ENCODE peak calls at places on chromosome 10, in four cellular contexts. G, P, K and E are unnamed samples.

GRCh38 chr10:85612833-85613232 is 753.8 kb downstream of the GRID1 start:
- DNase-seq in K (no peak), G (no peak), P (peak; percentile 33), E (no peak)

GRCh38 chr10:104548090-104548489 is 93.0 kb upstream of the SORCS3 start:
- DNase-seq in K (peak; percentile 40), G (peak; percentile 36), P (peak; percentile 65), E (no peak)

GRCh38 chr10:37774351-37774750 is 83.1 kb downstream of the ZNF248 start:
- DNase-seq in G (no peak), K (no peak), P (no peak), E (no peak)

GRCh38 chr10:101310528-101311439 is 43.2 kb upstream of the BTRC start:
- DNase-seq in K (no peak), G (no peak), P (peak; percentile 88), E (no peak)

GRCh38 chr10:23694446-23694920 is 255.6 kb downstream of the OTUD1 start:
- DNase-seq in K (no peak), G (no peak), P (peak; percentile 74), E (peak; percentile 61)

GRCh38 chr10:61793760-61794713 is 107.5 kb upstream of the ARID5B start:
- DNase-seq in G (no peak), K (no peak), P (no peak), E (no peak)

GRCh38 chr10:71074176-71074755 is 138.1 kb upstream of the UNC5B start:
- DNase-seq in K (no peak), P (no peak), G (no peak), E (peak; percentile 41)

GRCh38 chr10:26486985-26487850 is 49.1 kb downstream of the APBB1IP start:
- DNase-seq in K (peak; percentile 4), G (peak; percentile 87), P (no peak), E (no peak)

GRCh38 chr10:112723876-112724275 is 226.2 kb upstream of the TCF7L2 start:
- DNase-seq in P (no peak), K (no peak), G (no peak), E (no peak)

GRCh38 chr10:43899224-43899959 is 250.7 kb upstream of the ZNF32 start:
- DNase-seq in K (no peak), G (no peak), P (no peak), E (no peak)

GRCh38 chr10:72097448-72098300 is 9.3 kb upstream of the SPOCK2 start:
- DNase-seq in P (no peak), G (peak; percentile 96), K (peak; percentile 91), E (no peak)

GRCh38 chr10:24240001-24240751 is 31.2 kb downstream of the KIAA1217 start:
- DNase-seq in K (peak; percentile 52), P (no peak), G (peak; percentile 58), E (no peak)

GRCh38 chr10:101229275-101230184 is at the start of gene LBX1:
- DNase-seq in P (peak; percentile 43), G (no peak), K (no peak), E (no peak)

GRCh38 chr10:1600861-1601260 is 136.5 kb downstream of the ADARB2 start:
- DNase-seq in K (peak; percentile 94), G (no peak), P (no peak), E (no peak)

GRCh38 chr10:118992496-118992895 is 37.0 kb upstream of the NANOS1 start:
- DNase-seq in P (no peak), K (no peak), G (no peak), E (no peak)

GRCh38 chr10:86253171-86254072 is 113.2 kb downstream of the GRID1 start:
- DNase-seq in P (peak; percentile 61), K (no peak), G (no peak), E (no peak)

GRCh38 chr10:79405221-79405994 is 40.0 kb downstream of the ZCCHC24 start:
- DNase-seq in P (no peak), G (no peak), K (no peak), E (peak; percentile 66)

GRCh38 chr10:2933519-2933918 is 133.8 kb upstream of the PFKP start:
- DNase-seq in K (no peak), P (peak; percentile 17), G (no peak), E (no peak)

GRCh38 chr10:90288403-90288933 is 569.4 kb downstream of the HTR7 start:
- DNase-seq in K (peak; percentile 42), P (peak; percentile 40), G (peak; percentile 67), E (no peak)

GRCh38 chr10:17003151-17003550 is 126.5 kb downstream of the CUBN start:
- DNase-seq in P (no peak), G (peak; percentile 85), K (no peak), E (no peak)

GRCh38 chr10:33145451-33146188 is 187.6 kb upstream of the ITGB1 start:
- DNase-seq in K (peak; percentile 60), P (no peak), G (no peak), E (no peak)

GRCh38 chr10:107542607-107543006 is 378.1 kb upstream of the SORCS1 start:
- DNase-seq in P (peak; percentile 22), K (no peak), G (no peak), E (no peak)
- TF ChIP-seq CTCF in P (no peak), K (no peak), G (no peak), E (no peak)

DNA sequence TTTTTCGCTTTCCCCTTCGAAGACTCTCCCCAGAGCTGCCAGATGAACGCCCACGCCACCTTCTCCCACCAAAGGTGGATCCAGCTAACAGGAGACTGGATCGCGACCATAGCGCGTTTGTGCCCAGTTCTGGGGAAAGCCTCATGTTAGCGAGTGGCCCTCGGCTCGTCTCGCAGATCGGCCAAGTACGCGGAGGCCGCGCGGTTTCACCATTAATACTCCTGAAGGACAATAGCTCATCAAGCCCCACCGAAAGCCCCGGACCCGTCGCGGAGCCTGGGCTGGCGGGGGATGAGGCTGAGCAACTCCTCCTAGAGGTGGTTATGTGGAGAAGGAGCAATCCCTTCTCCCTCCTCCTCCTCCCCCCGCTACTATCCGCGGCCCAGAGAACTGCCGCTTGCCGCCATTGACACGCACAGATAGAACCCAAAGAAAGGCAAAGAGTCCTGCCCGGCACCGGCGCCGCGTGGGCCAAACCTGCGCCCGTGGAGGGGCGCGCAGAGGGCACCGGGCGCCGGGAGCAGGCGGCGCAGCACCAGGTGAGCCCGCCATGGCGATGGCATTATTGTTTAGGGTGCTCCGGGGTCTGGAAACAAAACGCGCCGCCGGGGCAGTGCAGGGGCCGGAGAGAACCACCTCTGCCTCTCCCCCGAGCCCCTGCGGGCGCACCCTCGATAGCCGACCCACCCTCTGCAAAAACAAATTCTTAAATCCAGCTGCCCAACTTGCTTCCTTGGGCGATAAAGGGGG is at the start of gene MACROH2A2:
- DNase-seq in G (peak; percentile 64), P (peak; percentile 84), K (peak; percentile 54), E (peak; percentile 87)
- TF ChIP-seq CTCF in G (peak; percentile 44), P (peak; percentile 26), K (peak; percentile 54), E (peak; percentile 36)

GRCh38 chr10:124941823-124942222 is at the start of gene ZRANB1:
- DNase-seq in G (no peak), K (no peak), P (no peak), E (no peak)

GRCh38 chr10:124946945-124947344 is 5.0 kb downstream of the ZRANB1 start:
- DNase-seq in P (no peak), K (peak; percentile 15), G (no peak), E (no peak)

GRCh38 chr10:124943301-124944092 is 1.6 kb downstream of the ZRANB1 start:
- DNase-seq in K (peak; percentile 78), P (no peak), G (peak; percentile 74), E (no peak)

GRCh38 chr10:124942317-124943169 is 620 bp downstream of the ZRANB1 start:
- DNase-seq in P (no peak), G (no peak), K (no peak), E (no peak)

GRCh38 chr10:124944982-124945381 is 3.1 kb downstream of the ZRANB1 start:
- DNase-seq in G (peak; percentile 75), K (no peak), P (no peak), E (no peak)
- TF ChIP-seq CTCF in G (no peak), K (no peak), P (no peak), E (no peak)

DNA sequence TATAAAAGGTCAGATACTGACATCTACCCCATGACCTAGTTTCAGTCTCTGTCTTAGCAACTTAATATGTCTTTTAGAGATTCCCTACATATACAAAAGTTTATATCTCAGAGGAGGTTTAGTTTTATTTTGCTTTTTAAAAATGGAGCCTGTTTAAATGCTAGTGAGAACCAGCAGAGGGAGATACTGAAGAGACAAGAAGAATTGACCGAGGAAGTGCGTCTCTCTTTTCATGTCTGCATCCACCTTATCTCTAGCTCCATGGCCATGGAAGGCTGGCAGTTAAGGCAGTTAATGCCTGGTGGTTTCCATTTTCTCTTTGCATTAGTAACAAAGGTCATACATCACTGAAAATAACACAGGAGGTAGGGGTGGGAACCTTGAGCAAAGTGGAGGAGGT is 10.7 kb downstream of the SUV39H2 start:
- DNase-seq in G (peak; percentile 29), K (peak; percentile 19), P (peak; percentile 58), E (no peak)
- TF ChIP-seq CTCF in G (peak; percentile 42), K (peak; percentile 22), P (peak; percentile 64), E (no peak)